ENCODE peak calls at places on chromosome 21, in four cellular contexts. Q, C, Z and Y are unnamed samples.

GRCh38 chr21:18114735-18115134 is 129.9 kb upstream of the CHODL start:
- DNase-seq in Q (no peak), C (no peak), Z (no peak), Y (no peak)

GRCh38 chr21:45410865-45411809 is 6.2 kb downstream of the COL18A1 start:
- DNase-seq in Q (no peak), C (no peak), Z (no peak), Y (no peak)

GRCh38 chr21:44955141-44955802 is 15.4 kb downstream of the SLX9 start:
- DNase-seq in Q (no peak), C (no peak), Z (no peak), Y (no peak)

GRCh38 chr21:46049890-46050650 is 47.8 kb upstream of the COL6A2 start:
- DNase-seq in Q (no peak), C (no peak), Z (no peak), Y (no peak)

GRCh38 chr21:17730782-17731181 is 88.4 kb downstream of the C21orf91 start:
- DNase-seq in Q (no peak), C (no peak), Z (peak), Y (peak)

GRCh38 chr21:33070921-33071877 is 1.3 kb downstream of the OLIG1 start:
- DNase-seq in Q (no peak), C (peak), Z (no peak), Y (peak)

GRCh38 chr21:37792046-37792445 is 124.2 kb downstream of the KCNJ6 start:
- DNase-seq in Q (no peak), C (no peak), Z (no peak), Y (no peak)

GRCh38 chr21:38142226-38142625 is 114.6 kb upstream of the KCNJ15 start:
- DNase-seq in Q (no peak), C (no peak), Z (no peak), Y (no peak)

GRCh38 chr21:44390886-44391285 is 37.5 kb downstream of the TRPM2 start:
- DNase-seq in Q (no peak), C (no peak), Z (no peak), Y (no peak)

GRCh38 chr21:40070871-40071270 is 203.6 kb downstream of the PCP4 start:
- DNase-seq in Q (no peak), C (no peak), Z (no peak), Y (peak)

GRCh38 chr21:26388731-26389231 is 184.3 kb downstream of the CYYR1 start:
- DNase-seq in Q (no peak), C (no peak), Z (peak), Y (peak)

GRCh38 chr21:40176732-40177131 is 309.5 kb downstream of the PCP4 start:
- DNase-seq in Q (no peak), C (no peak), Z (no peak), Y (no peak)

DNA sequence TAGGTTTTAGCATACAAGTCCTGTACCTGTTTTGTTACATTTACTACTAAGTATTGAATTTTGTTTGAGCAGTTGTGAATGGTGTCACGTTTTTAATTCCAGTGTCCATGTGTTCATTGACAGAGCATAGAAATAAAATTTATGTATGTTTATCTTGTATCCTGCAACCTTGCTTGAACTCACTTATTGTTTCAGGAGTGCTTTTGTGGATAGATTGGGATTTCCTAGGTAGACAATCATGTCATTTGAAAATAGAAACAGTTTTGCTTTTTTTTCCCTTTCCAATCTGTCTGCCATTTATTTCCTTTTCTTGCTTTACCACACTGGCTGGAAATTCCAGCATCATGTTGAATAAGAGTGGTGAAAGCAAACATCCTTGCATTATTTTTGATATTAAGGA is 15.0 kb upstream of the ABCG1 start:
- DNase-seq in Q (no peak), C (no peak), Z (no peak), Y (no peak)
- TF ChIP-seq CTCF in Q (no peak), C (no peak), Z (no peak), Y (no peak)

GRCh38 chr21:35044770-35045538 is 4.1 kb downstream of the RUNX1 start:
- DNase-seq in Q (no peak), C (no peak), Z (no peak), Y (no peak)
- H3K4me3 ChIP-seq in Q (no peak), C (no peak), Z (no peak), Y (no peak)

GRCh38 chr21:27423906-27424595 is 457.2 kb upstream of the ADAMTS5 start:
- DNase-seq in Q (peak), C (peak), Z (peak), Y (peak)

GRCh38 chr21:27425574-27425973 is 458.7 kb upstream of the ADAMTS5 start:
- DNase-seq in Q (peak), C (no peak), Z (no peak), Y (no peak)

GRCh38 chr21:27424601-27425000 is 457.7 kb upstream of the ADAMTS5 start:
- DNase-seq in Q (no peak), C (no peak), Z (peak), Y (peak)

GRCh38 chr21:27426196-27426595 is 459.3 kb upstream of the ADAMTS5 start:
- DNase-seq in Q (no peak), C (no peak), Z (no peak), Y (no peak)

GRCh38 chr21:27425172-27425571 is 458.3 kb upstream of the ADAMTS5 start:
- DNase-seq in Q (no peak), C (peak), Z (peak), Y (peak)
- TF ChIP-seq CTCF in Q (peak), C (peak), Z (peak), Y (no peak)

GRCh38 chr21:36550761-36551160 is 70.8 kb upstream of the CLDN14 start:
- DNase-seq in Q (no peak), C (no peak), Z (no peak), Y (no peak)
- H3K4me3 ChIP-seq in Q (no peak), C (no peak), Z (no peak), Y (no peak)

GRCh38 chr21:15592271-15592860 is 137.4 kb upstream of the USP25 start:
- DNase-seq in Q (peak), C (peak), Z (peak), Y (peak)
- TF ChIP-seq CTCF in Q (peak), C (peak), Z (peak), Y (peak)